ENCODE peak calls at places on chromosomes 1 and 21, in six cellular contexts. One of them, this sample, is unnamed.

GRCh38 chr1:111553199-111553598 is 49.8 kb upstream of the ADORA3 start:
- DNase-seq in BE2C: no peak
- DNase-seq in cardiac fibroblast: peak
- DNase-seq in AG09309: peak
- DNase-seq in Peyer's patch: no peak
- DNase-seq in suprapubic skin: no peak
- DNase-seq in this sample: peak

GRCh38 chr1:56953386-56953785 is 12.4 kb downstream of the C8B start:
- DNase-seq in BE2C: no peak
- DNase-seq in cardiac fibroblast: no peak
- DNase-seq in AG09309: no peak
- DNase-seq in Peyer's patch: no peak
- DNase-seq in suprapubic skin: no peak
- DNase-seq in this sample: no peak

GRCh38 chr1:11691302-11691914 is at the start of gene DRAXIN:
- DNase-seq in BE2C: peak
- DNase-seq in cardiac fibroblast: no peak
- DNase-seq in AG09309: no peak
- DNase-seq in Peyer's patch: no peak
- DNase-seq in suprapubic skin: no peak
- DNase-seq in this sample: no peak

GRCh38 chr1:53293123-53293522 is 34.7 kb downstream of the LRP8 start:
- DNase-seq in BE2C: no peak
- DNase-seq in cardiac fibroblast: peak
- DNase-seq in AG09309: no peak
- DNase-seq in Peyer's patch: no peak
- DNase-seq in suprapubic skin: no peak
- DNase-seq in this sample: peak

GRCh38 chr1:246158131-246158530 is 348.9 kb downstream of the SMYD3 start:
- DNase-seq in BE2C: no peak
- DNase-seq in cardiac fibroblast: no peak
- DNase-seq in AG09309: no peak
- DNase-seq in Peyer's patch: no peak
- DNase-seq in suprapubic skin: no peak
- DNase-seq in this sample: no peak

GRCh38 chr1:15834406-15835204 is 12.9 kb upstream of the SPEN start:
- DNase-seq in BE2C: peak
- DNase-seq in cardiac fibroblast: peak
- DNase-seq in AG09309: no peak
- DNase-seq in Peyer's patch: peak
- DNase-seq in suprapubic skin: peak
- DNase-seq in this sample: peak

GRCh38 chr1:214990619-214991018 is 91.9 kb upstream of the KCNK2 start:
- DNase-seq in BE2C: no peak
- DNase-seq in cardiac fibroblast: peak
- DNase-seq in AG09309: peak
- DNase-seq in Peyer's patch: no peak
- DNase-seq in suprapubic skin: no peak
- DNase-seq in this sample: peak

GRCh38 chr1:30083800-30084464 is 639.5 kb downstream of the MATN1 start:
- DNase-seq in BE2C: no peak
- DNase-seq in cardiac fibroblast: peak
- DNase-seq in AG09309: peak
- DNase-seq in Peyer's patch: no peak
- DNase-seq in suprapubic skin: no peak
- DNase-seq in this sample: peak

GRCh38 chr21:45080639-45081414 is 6.4 kb downstream of the ADARB1 start:
- DNase-seq in BE2C: peak
- DNase-seq in cardiac fibroblast: peak
- DNase-seq in AG09309: no peak
- DNase-seq in Peyer's patch: no peak
- DNase-seq in suprapubic skin: no peak
- DNase-seq in this sample: peak

GRCh38 chr1:227557962-227558806 is 5.2 kb upstream of the ZNF678 start:
- DNase-seq in BE2C: no peak
- DNase-seq in cardiac fibroblast: no peak
- DNase-seq in AG09309: no peak
- DNase-seq in Peyer's patch: no peak
- DNase-seq in suprapubic skin: no peak
- DNase-seq in this sample: no peak

GRCh38 chr1:172273668-172274396 is 146.7 kb upstream of the C1orf105 start:
- DNase-seq in BE2C: no peak
- DNase-seq in cardiac fibroblast: no peak
- DNase-seq in AG09309: no peak
- DNase-seq in Peyer's patch: no peak
- DNase-seq in suprapubic skin: no peak
- DNase-seq in this sample: peak

GRCh38 chr21:34938079-34938764 is 110.9 kb downstream of the RUNX1 start:
- DNase-seq in BE2C: no peak
- DNase-seq in cardiac fibroblast: peak
- DNase-seq in AG09309: no peak
- DNase-seq in Peyer's patch: no peak
- DNase-seq in suprapubic skin: no peak
- DNase-seq in this sample: no peak

GRCh38 chr1:229848762-229849677 is 218.0 kb upstream of the GALNT2 start:
- DNase-seq in BE2C: peak
- DNase-seq in cardiac fibroblast: peak
- DNase-seq in AG09309: peak
- DNase-seq in Peyer's patch: no peak
- DNase-seq in suprapubic skin: no peak
- DNase-seq in this sample: peak

GRCh38 chr1:41053324-41053723 is 31.8 kb upstream of the SLFNL1 start:
- DNase-seq in BE2C: no peak
- DNase-seq in cardiac fibroblast: no peak
- DNase-seq in AG09309: no peak
- DNase-seq in Peyer's patch: no peak
- DNase-seq in suprapubic skin: no peak
- DNase-seq in this sample: no peak

GRCh38 chr1:71157715-71158114 is 76.9 kb upstream of the ZRANB2 start:
- DNase-seq in BE2C: no peak
- DNase-seq in cardiac fibroblast: no peak
- DNase-seq in AG09309: no peak
- DNase-seq in Peyer's patch: no peak
- DNase-seq in suprapubic skin: no peak
- DNase-seq in this sample: no peak

GRCh38 chr1:233010164-233010563 is 59.8 kb downstream of the NTPCR start:
- DNase-seq in BE2C: no peak
- DNase-seq in cardiac fibroblast: peak
- DNase-seq in AG09309: peak
- DNase-seq in Peyer's patch: no peak
- DNase-seq in suprapubic skin: no peak
- DNase-seq in this sample: no peak

GRCh38 chr21:25186278-25186677 is 421.0 kb downstream of the MRPL39 start:
- DNase-seq in BE2C: no peak
- DNase-seq in cardiac fibroblast: no peak
- DNase-seq in AG09309: no peak
- DNase-seq in Peyer's patch: peak
- DNase-seq in suprapubic skin: no peak
- DNase-seq in this sample: no peak

GRCh38 chr1:22562584-22563551 is at the start of gene EPHA8:
- DNase-seq in BE2C: no peak
- DNase-seq in cardiac fibroblast: no peak
- DNase-seq in AG09309: no peak
- DNase-seq in Peyer's patch: no peak
- DNase-seq in suprapubic skin: no peak
- DNase-seq in this sample: no peak

GRCh38 chr1:59018446-59018845 is 234.6 kb upstream of the JUN start:
- DNase-seq in BE2C: no peak
- DNase-seq in cardiac fibroblast: no peak
- DNase-seq in AG09309: no peak
- DNase-seq in Peyer's patch: no peak
- DNase-seq in suprapubic skin: no peak
- DNase-seq in this sample: no peak

GRCh38 chr1:117205368-117205767 is 5.4 kb downstream of the VTCN1 start:
- DNase-seq in BE2C: no peak
- DNase-seq in cardiac fibroblast: no peak
- DNase-seq in AG09309: no peak
- DNase-seq in Peyer's patch: no peak
- DNase-seq in suprapubic skin: no peak
- DNase-seq in this sample: no peak

GRCh38 chr21:43869486-43870325 is 4.7 kb downstream of the AGPAT3 start:
- DNase-seq in BE2C: no peak
- DNase-seq in cardiac fibroblast: no peak
- DNase-seq in AG09309: no peak
- DNase-seq in Peyer's patch: no peak
- DNase-seq in suprapubic skin: no peak
- DNase-seq in this sample: no peak

GRCh38 chr1:205774277-205775014 is 836 bp downstream of the RAB29 start:
- DNase-seq in BE2C: peak
- DNase-seq in cardiac fibroblast: peak
- DNase-seq in AG09309: no peak
- DNase-seq in Peyer's patch: peak
- DNase-seq in suprapubic skin: no peak
- DNase-seq in this sample: peak

GRCh38 chr1:59013276-59013927 is 229.6 kb upstream of the JUN start:
- DNase-seq in BE2C: no peak
- DNase-seq in cardiac fibroblast: peak
- DNase-seq in AG09309: no peak
- DNase-seq in Peyer's patch: peak
- DNase-seq in suprapubic skin: no peak
- DNase-seq in this sample: peak

GRCh38 chr1:229887043-229887822 is 179.8 kb upstream of the GALNT2 start:
- DNase-seq in BE2C: no peak
- DNase-seq in cardiac fibroblast: no peak
- DNase-seq in AG09309: no peak
- DNase-seq in Peyer's patch: no peak
- DNase-seq in suprapubic skin: no peak
- DNase-seq in this sample: no peak

GRCh38 chr1:16189921-16190499 is 22.4 kb downstream of the ARHGEF19 start:
- DNase-seq in BE2C: peak
- DNase-seq in cardiac fibroblast: no peak
- DNase-seq in AG09309: no peak
- DNase-seq in Peyer's patch: no peak
- DNase-seq in suprapubic skin: no peak
- DNase-seq in this sample: no peak

GRCh38 chr21:33023574-33024277 is 2.0 kb upstream of the OLIG2 start:
- DNase-seq in BE2C: no peak
- DNase-seq in cardiac fibroblast: no peak
- DNase-seq in AG09309: no peak
- DNase-seq in Peyer's patch: no peak
- DNase-seq in suprapubic skin: no peak
- DNase-seq in this sample: no peak

GRCh38 chr1:194295690-194296089 is 1109.3 kb upstream of the B3GALT2 start:
- DNase-seq in BE2C: peak
- DNase-seq in cardiac fibroblast: peak
- DNase-seq in AG09309: no peak
- DNase-seq in Peyer's patch: no peak
- DNase-seq in suprapubic skin: no peak
- DNase-seq in this sample: peak

GRCh38 chr1:28553229-28553930 is 495 bp downstream of the TRNAU1AP start:
- DNase-seq in BE2C: peak
- DNase-seq in cardiac fibroblast: peak
- DNase-seq in AG09309: no peak
- DNase-seq in Peyer's patch: peak
- DNase-seq in suprapubic skin: no peak
- DNase-seq in this sample: peak

GRCh38 chr21:42830456-42831455 is 48.6 kb downstream of the WDR4 start:
- DNase-seq in BE2C: no peak
- DNase-seq in cardiac fibroblast: no peak
- DNase-seq in AG09309: no peak
- DNase-seq in Peyer's patch: peak
- DNase-seq in suprapubic skin: peak
- DNase-seq in this sample: no peak
- TF ChIP-seq CTCF in BE2C: peak
- TF ChIP-seq CTCF in cardiac fibroblast: peak
- TF ChIP-seq CTCF in AG09309: no peak
- TF ChIP-seq CTCF in Peyer's patch: no peak
- TF ChIP-seq CTCF in suprapubic skin: no peak
- TF ChIP-seq CTCF in this sample: no peak

GRCh38 chr1:207823531-207823879 is 71.7 kb downstream of the CD46 start:
- DNase-seq in BE2C: no peak
- DNase-seq in cardiac fibroblast: no peak
- DNase-seq in AG09309: no peak
- DNase-seq in Peyer's patch: no peak
- DNase-seq in suprapubic skin: no peak
- DNase-seq in this sample: no peak
- H3K4me3 ChIP-seq in BE2C: peak
- H3K4me3 ChIP-seq in cardiac fibroblast: peak
- H3K4me3 ChIP-seq in AG09309: peak
- H3K4me3 ChIP-seq in Peyer's patch: peak
- H3K4me3 ChIP-seq in suprapubic skin: peak
- H3K4me3 ChIP-seq in this sample: peak

GRCh38 chr1:222923506-222923905 is 108.7 kb downstream of the DISP1 start:
- DNase-seq in BE2C: no peak
- DNase-seq in cardiac fibroblast: peak
- DNase-seq in AG09309: no peak
- DNase-seq in Peyer's patch: no peak
- DNase-seq in suprapubic skin: no peak
- DNase-seq in this sample: peak
- TF ChIP-seq CTCF in BE2C: no peak
- TF ChIP-seq CTCF in cardiac fibroblast: no peak
- TF ChIP-seq CTCF in AG09309: no peak
- TF ChIP-seq CTCF in Peyer's patch: no peak
- TF ChIP-seq CTCF in suprapubic skin: no peak
- TF ChIP-seq CTCF in this sample: no peak

DNA sequence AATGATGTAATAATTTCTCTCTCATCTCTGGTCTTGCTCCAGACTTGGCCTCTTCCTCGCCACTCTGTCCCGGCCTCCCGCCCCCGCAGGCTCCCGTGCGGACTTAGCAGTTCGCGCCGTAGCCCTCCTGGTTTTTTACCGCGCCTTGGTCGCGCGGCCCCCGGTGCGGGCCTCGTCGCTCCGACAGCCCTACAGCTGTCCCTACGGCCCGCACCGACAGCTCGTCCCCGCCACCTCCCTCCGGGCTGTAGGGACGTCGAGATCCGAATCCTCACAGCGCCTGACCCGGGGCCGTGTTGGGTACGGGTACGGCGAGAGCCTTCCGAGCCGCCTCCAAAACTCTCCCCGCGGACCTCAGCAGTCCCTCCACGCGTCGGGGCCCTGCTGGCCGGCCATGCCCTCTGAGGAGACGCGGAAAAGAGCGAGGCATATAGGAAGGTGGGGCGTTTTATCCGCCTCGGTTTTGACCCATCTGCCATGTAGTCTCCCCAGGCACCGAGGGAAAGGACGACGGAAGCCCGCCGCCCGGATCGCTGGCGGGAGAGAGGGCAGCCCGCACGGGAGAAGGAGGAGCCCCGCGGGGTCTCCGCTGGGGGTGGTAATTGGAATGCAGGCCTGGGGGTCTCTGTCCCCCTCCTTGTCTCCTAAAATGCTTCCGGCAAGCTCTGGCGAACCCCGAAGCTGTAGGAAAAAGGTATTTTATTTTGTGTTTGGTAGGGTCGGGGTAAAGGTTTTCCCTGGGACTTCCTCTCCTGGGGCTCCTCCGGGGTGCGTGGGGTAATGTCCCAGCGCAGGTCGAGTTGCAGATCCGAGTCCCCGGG is 3.3 kb downstream of the LHX4 start:
- DNase-seq in BE2C: no peak
- DNase-seq in cardiac fibroblast: no peak
- DNase-seq in AG09309: no peak
- DNase-seq in Peyer's patch: no peak
- DNase-seq in suprapubic skin: no peak
- DNase-seq in this sample: no peak
- H3K4me3 ChIP-seq in BE2C: no peak
- H3K4me3 ChIP-seq in cardiac fibroblast: no peak
- H3K4me3 ChIP-seq in AG09309: no peak
- H3K4me3 ChIP-seq in Peyer's patch: no peak
- H3K4me3 ChIP-seq in suprapubic skin: no peak
- H3K4me3 ChIP-seq in this sample: no peak

GRCh38 chr1:183484254-183484653 is 12.0 kb downstream of the SMG7 start:
- DNase-seq in BE2C: no peak
- DNase-seq in cardiac fibroblast: no peak
- DNase-seq in AG09309: no peak
- DNase-seq in Peyer's patch: no peak
- DNase-seq in suprapubic skin: no peak
- DNase-seq in this sample: no peak
- TF ChIP-seq CTCF in BE2C: no peak
- TF ChIP-seq CTCF in cardiac fibroblast: no peak
- TF ChIP-seq CTCF in AG09309: no peak
- TF ChIP-seq CTCF in Peyer's patch: no peak
- TF ChIP-seq CTCF in suprapubic skin: no peak
- TF ChIP-seq CTCF in this sample: no peak

This sample was measured in fibroblast of villous mesenchyme.